ENCODE peak calls at places on chromosomes 16 and 17, in six cellular contexts. H is B cell, I is OCI-LY7, W is PC-9, T is thyroid gland, A is uterus. D is an unnamed sample.

GRCh38 chr17:55264273-55264639 is 504 bp upstream of the HLF start:
- DNase-seq in H (no peak), I (no peak), W (no peak), T (peak), A (no peak), D (no peak)

GRCh38 chr16:52460652-52461172 is 86.2 kb downstream of the TOX3 start:
- DNase-seq in H (no peak), I (no peak), W (no peak), T (no peak), A (no peak), D (no peak)

GRCh38 chr17:56891751-56892150 is 22.1 kb downstream of the TRIM25 start:
- DNase-seq in H (peak), I (no peak), W (no peak), T (peak), A (no peak), D (no peak)

GRCh38 chr16:50809561-50809960 is 67.7 kb downstream of the CYLD start:
- DNase-seq in H (no peak), I (no peak), W (no peak), T (no peak), A (no peak), D (no peak)

GRCh38 chr17:73584049-73584448 is 60.2 kb downstream of the SDK2 start:
- DNase-seq in H (no peak), I (no peak), W (no peak), T (no peak), A (no peak), D (no peak)

GRCh38 chr16:78744796-78745464 is 645.5 kb downstream of the WWOX start:
- DNase-seq in H (no peak), I (no peak), W (no peak), T (peak), A (peak), D (no peak)

GRCh38 chr17:32569171-32570080 is 82.6 kb downstream of the CDK5R1 start:
- DNase-seq in H (no peak), I (no peak), W (peak), T (no peak), A (no peak), D (peak)

GRCh38 chr17:52235416-52235960 is 77.0 kb upstream of the CA10 start:
- DNase-seq in H (no peak), I (no peak), W (no peak), T (no peak), A (no peak), D (no peak)

GRCh38 chr17:79799538-79800324 is 2.9 kb upstream of the CBX8 start:
- DNase-seq in H (no peak), I (no peak), W (no peak), T (no peak), A (no peak), D (no peak)

GRCh38 chr17:74241434-74241833 is 28.1 kb downstream of the TTYH2 start:
- DNase-seq in H (no peak), I (no peak), W (no peak), T (peak), A (no peak), D (peak)

GRCh38 chr17:10050597-10051101 is 145.6 kb upstream of the RCVRN start:
- DNase-seq in H (no peak), I (no peak), W (no peak), T (peak), A (peak), D (peak)

GRCh38 chr16:81804134-81804610 is 25.1 kb downstream of the PLCG2 start:
- DNase-seq in H (peak), I (peak), W (no peak), T (no peak), A (no peak), D (no peak)

GRCh38 chr16:69927056-69927757 is 23.9 kb upstream of the CLEC18A start:
- DNase-seq in H (peak), I (no peak), W (no peak), T (no peak), A (peak), D (peak)

GRCh38 chr17:78414178-78415162 is 36.0 kb downstream of the PGS1 start:
- DNase-seq in H (no peak), I (no peak), W (no peak), T (no peak), A (no peak), D (no peak)

GRCh38 chr16:66036162-66036561 is 330.3 kb upstream of the CDH5 start:
- DNase-seq in H (no peak), I (no peak), W (no peak), T (no peak), A (no peak), D (peak)

GRCh38 chr17:20721151-20721550 is 141.6 kb downstream of the CDRT15L2 start:
- DNase-seq in H (no peak), I (no peak), W (no peak), T (no peak), A (no peak), D (peak)

GRCh38 chr17:20935740-20936139 is 107.1 kb downstream of the USP22 start:
- DNase-seq in H (no peak), I (no peak), W (peak), T (no peak), A (no peak), D (peak)

GRCh38 chr16:17273142-17273561 is 197.6 kb downstream of the XYLT1 start:
- DNase-seq in H (no peak), I (no peak), W (no peak), T (no peak), A (peak), D (peak)

GRCh38 chr17:18361837-18362380 is 1.4 kb downstream of the SHMT1 start:
- DNase-seq in H (no peak), I (peak), W (no peak), T (no peak), A (no peak), D (no peak)

GRCh38 chr17:57811633-57812280 is 38.1 kb downstream of the MRPS23 start:
- DNase-seq in H (no peak), I (no peak), W (no peak), T (no peak), A (no peak), D (no peak)

GRCh38 chr16:82317411-82318168 is 147.6 kb upstream of the MPHOSPH6 start:
- DNase-seq in H (no peak), I (no peak), W (no peak), T (no peak), A (no peak), D (no peak)

GRCh38 chr17:64236827-64237403 is 26.1 kb downstream of the TEX2 start:
- DNase-seq in H (no peak), I (no peak), W (no peak), T (no peak), A (no peak), D (no peak)

GRCh38 chr16:61987474-61988012 is 48.7 kb downstream of the CDH8 start:
- DNase-seq in H (no peak), I (no peak), W (no peak), T (no peak), A (no peak), D (no peak)

GRCh38 chr17:49434821-49435581 is 20.3 kb upstream of the PHB1 start:
- DNase-seq in H (peak), I (peak), W (peak), T (peak), A (peak), D (peak)

GRCh38 chr17:5286846-5287245 is 4.8 kb downstream of the RABEP1 start:
- DNase-seq in H (no peak), I (no peak), W (no peak), T (no peak), A (no peak), D (no peak)

GRCh38 chr17:5283531-5284315 is 1.6 kb downstream of the RABEP1 start:
- DNase-seq in H (no peak), I (peak), W (peak), T (no peak), A (no peak), D (no peak)

GRCh38 chr17:5282639-5283217 is 644 bp downstream of the RABEP1 start:
- DNase-seq in H (no peak), I (peak), W (no peak), T (peak), A (peak), D (no peak)

DNA sequence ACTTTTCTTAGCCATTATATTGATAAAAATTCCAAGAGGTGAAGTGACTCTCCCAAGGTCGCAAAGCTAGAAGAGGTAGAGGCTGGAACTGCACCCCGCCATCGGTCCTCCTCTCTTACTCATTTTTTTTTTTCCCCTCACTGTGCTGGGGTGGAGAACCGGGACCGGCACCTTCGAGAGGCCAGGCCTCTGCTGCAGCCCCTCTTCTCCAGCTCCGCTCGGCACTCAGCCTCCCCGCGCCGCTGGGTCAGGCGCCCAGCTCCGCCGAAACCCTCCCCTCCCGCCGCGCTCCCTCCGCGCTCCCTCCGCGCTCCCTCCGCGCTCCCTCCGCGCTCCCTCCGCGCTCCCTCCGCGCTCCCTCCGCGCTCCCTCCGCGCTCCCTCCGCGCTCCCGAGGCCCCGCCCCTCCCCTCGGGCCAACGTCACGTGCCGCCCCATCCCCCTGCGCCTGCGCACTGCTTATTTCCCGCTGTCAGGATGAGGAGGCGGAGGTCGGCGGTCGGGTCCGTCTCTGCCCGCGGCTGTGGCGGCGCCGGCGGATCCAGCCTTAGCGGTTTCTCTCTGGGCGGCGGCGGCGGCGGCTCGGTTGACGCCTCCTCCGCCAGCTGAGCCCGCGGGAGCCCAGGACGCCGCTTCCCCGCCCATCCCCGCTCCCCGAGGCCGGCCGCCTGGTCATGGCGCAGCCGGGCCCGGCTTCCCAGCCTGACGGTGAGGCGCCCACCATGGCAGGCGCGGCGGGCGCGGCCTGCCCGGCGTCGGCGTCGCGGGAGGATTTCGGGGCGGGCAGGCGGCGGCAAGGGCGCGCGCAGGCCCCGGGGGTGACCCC is at the start of gene RABEP1:
- DNase-seq in H (peak), I (peak), W (peak), T (peak), A (peak), D (peak)
- TF ChIP-seq CTCF in H (peak), I (peak), W (no peak), T (no peak), A (no peak), D (no peak)

GRCh38 chr16:89945654-89946053 is 2.9 kb upstream of the DEF8 start:
- DNase-seq in H (no peak), I (peak), W (no peak), T (peak), A (no peak), D (no peak)
- TF ChIP-seq CTCF in H (no peak), I (peak), W (peak), T (peak), A (no peak), D (no peak)

GRCh38 chr16:12398736-12399047 is 405.0 kb downstream of the CPPED1 start:
- DNase-seq in H (no peak), I (no peak), W (no peak), T (no peak), A (no peak), D (no peak)

GRCh38 chr16:12395266-12395665 is 408.4 kb downstream of the CPPED1 start:
- DNase-seq in H (no peak), I (no peak), W (no peak), T (no peak), A (no peak), D (peak)

GRCh38 chr16:12392585-12393089 is 411.1 kb downstream of the CPPED1 start:
- DNase-seq in H (no peak), I (no peak), W (no peak), T (peak), A (peak), D (peak)

GRCh38 chr16:12393208-12393607 is 410.5 kb downstream of the CPPED1 start:
- DNase-seq in H (no peak), I (no peak), W (no peak), T (no peak), A (no peak), D (no peak)

GRCh38 chr16:12398029-12398735 is 405.5 kb downstream of the CPPED1 start:
- DNase-seq in H (no peak), I (no peak), W (no peak), T (no peak), A (no peak), D (no peak)
- TF ChIP-seq CTCF in H (no peak), I (no peak), W (no peak), T (no peak), A (no peak), D (no peak)

GRCh38 chr16:56315955-56316354 is 109.4 kb downstream of the AMFR start:
- DNase-seq in H (no peak), I (no peak), W (no peak), T (no peak), A (no peak), D (no peak)

GRCh38 chr16:56317998-56318912 is 107.1 kb downstream of the AMFR start:
- DNase-seq in H (peak), I (peak), W (peak), T (peak), A (peak), D (peak)

GRCh38 chr16:56319391-56319790 is 106.0 kb downstream of the AMFR start:
- DNase-seq in H (no peak), I (no peak), W (no peak), T (no peak), A (no peak), D (no peak)

GRCh38 chr16:56314244-56314850 is 111.0 kb downstream of the AMFR start:
- DNase-seq in H (no peak), I (no peak), W (no peak), T (no peak), A (no peak), D (no peak)

DNA sequence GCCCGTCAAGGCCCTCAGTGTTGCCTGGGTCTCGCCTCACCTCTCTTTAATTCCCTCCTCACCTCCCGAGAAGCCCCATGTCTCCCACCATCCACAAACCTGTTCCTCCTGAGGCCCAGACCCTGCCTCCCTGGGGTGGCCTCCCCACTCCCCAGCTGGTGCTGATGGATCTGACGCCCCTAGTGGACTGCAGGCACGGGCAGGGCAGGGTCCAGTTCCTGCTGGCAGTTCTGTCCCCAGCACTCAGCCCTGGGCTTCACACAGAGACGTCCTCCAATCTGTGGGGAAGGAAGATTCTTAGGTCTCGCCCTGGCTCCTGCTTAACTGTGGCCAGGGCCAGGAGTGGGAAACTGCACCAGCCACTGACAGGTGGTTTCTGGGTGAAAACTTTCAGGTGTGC is 108.8 kb downstream of the AMFR start:
- DNase-seq in H (no peak), I (no peak), W (no peak), T (no peak), A (no peak), D (no peak)
- TF ChIP-seq CTCF in H (no peak), I (no peak), W (no peak), T (no peak), A (no peak), D (no peak)

GRCh38 chr16:56212144-56212543 is 20.9 kb downstream of the GNAO1 start:
- DNase-seq in H (no peak), I (no peak), W (no peak), T (no peak), A (no peak), D (no peak)
- TF ChIP-seq CTCF in H (no peak), I (no peak), W (no peak), T (no peak), A (no peak), D (no peak)

GRCh38 chr17:29566473-29567361 is at the start of gene ABHD15:
- DNase-seq in H (peak), I (peak), W (peak), T (peak), A (peak), D (peak)

GRCh38 chr17:29567362-29568330 is 809 bp upstream of the ABHD15 start:
- DNase-seq in H (peak), I (peak), W (peak), T (peak), A (peak), D (no peak)

GRCh38 chr17:29563816-29564215 is 3.0 kb downstream of the ABHD15 start:
- DNase-seq in H (peak), I (peak), W (no peak), T (no peak), A (no peak), D (no peak)

GRCh38 chr17:29568331-29569244 is at the start of gene TP53I13:
- DNase-seq in H (peak), I (peak), W (peak), T (peak), A (peak), D (peak)

GRCh38 chr17:29565643-29566472 is 979 bp downstream of the ABHD15 start:
- DNase-seq in H (no peak), I (peak), W (peak), T (peak), A (no peak), D (no peak)
- TF ChIP-seq CTCF in H (no peak), I (peak), W (no peak), T (no peak), A (no peak), D (peak)

GRCh38 chr17:12712941-12713340 is 47.3 kb downstream of the MYOCD start:
- DNase-seq in H (no peak), I (no peak), W (no peak), T (no peak), A (no peak), D (peak)

GRCh38 chr17:12709063-12709462 is 43.4 kb downstream of the MYOCD start:
- DNase-seq in H (no peak), I (no peak), W (no peak), T (no peak), A (no peak), D (peak)

GRCh38 chr17:12712415-12712814 is 46.7 kb downstream of the MYOCD start:
- DNase-seq in H (no peak), I (no peak), W (no peak), T (no peak), A (no peak), D (no peak)
- TF ChIP-seq CTCF in H (no peak), I (no peak), W (no peak), T (no peak), A (no peak), D (no peak)

DNA sequence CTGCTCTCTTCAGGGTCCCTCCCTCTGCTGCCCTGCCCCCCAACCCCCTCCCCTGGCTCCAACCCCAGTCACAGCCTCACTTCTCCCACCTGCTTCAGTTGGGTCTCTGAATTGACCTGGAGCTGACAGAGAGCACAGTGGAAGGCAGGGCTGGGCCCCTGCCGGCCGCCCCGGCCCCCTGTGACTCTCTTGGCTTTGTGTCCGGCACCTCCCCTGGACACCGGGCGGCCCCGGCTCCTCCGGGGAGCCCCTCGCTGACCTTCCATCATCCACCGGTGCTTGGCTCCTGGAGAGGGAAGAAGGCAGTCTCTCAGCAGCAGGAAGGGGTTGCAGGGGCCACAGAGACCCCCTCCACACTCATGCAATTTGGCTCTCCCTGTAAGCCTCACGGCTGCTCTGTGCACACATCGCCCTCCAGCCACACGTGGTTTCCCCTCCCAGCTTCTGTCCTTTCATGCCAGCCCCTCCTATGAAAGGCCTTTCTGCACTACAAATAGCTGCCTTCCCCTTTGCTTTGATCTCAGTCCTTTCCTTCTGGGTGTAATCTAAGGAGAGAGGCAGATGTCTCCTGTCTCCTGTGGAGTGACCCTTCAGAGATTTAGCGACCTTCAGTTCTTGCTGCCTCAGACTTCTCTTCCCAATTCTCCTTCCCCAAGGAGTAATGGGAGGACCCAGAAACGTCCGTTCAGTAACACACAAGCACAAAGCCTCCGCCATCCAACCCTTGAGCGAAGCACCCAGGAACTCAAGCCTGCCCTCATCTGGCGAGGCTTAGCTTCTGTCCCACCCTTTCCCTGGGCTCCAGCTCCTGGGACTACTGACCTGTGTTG is 8.3 kb downstream of the NKIRAS2 start:
- DNase-seq in H (no peak), I (no peak), W (no peak), T (no peak), A (no peak), D (no peak)
- TF ChIP-seq CTCF in H (no peak), I (peak), W (no peak), T (no peak), A (no peak), D (peak)

DNA sequence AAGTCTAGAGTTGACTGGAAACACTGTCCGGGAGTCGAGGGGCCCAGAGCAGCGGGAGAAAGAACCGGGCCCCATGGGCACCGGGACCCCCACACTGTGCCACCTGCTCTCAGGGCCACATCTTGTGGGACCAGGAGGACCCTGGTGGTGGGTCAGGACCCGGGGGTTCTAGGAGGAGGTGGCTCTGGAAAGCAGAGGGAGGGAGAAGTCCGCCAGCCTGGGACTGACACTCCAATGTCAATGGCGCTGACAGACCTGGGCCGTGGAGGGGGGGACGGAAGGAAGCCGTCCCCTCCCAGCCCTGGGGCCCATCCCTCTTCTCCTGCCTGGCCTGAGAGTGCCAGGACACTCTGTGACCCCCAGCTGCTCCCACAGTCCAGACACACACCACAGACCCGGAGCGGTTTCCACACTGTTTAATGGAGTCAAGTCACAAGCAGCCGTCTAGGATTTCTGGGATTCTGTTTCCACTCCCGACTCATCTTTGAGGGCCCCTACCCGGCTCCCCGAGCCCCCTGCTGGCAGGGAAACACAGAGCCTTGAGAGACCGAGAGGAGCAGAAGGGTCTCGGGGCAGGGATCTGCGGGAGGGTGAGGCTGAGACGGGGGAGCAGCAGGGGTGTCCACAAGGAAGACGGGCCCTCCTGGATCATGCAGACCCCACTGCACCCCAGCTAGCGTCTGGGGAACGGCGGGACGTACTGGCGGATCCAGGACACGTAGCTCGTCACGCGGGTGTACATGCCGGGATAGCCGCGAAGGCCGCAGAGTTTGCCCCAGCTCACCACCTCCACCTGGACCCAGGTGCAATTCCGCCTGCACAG is 23.6 kb upstream of the UBE2I start:
- DNase-seq in H (peak), I (no peak), W (no peak), T (no peak), A (no peak), D (no peak)
- TF ChIP-seq CTCF in H (no peak), I (no peak), W (no peak), T (no peak), A (no peak), D (no peak)

GRCh38 chr17:14294876-14295275 is 6.0 kb upstream of the HS3ST3B1 start:
- DNase-seq in H (no peak), I (no peak), W (no peak), T (no peak), A (no peak), D (no peak)
- TF ChIP-seq CTCF in H (no peak), I (no peak), W (no peak), T (no peak), A (no peak), D (no peak)

D was measured in fibroblast of mammary gland.